ENCODE peak calls at places on chromosomes 7 and 10, in eight cellular contexts. One of them, this sample, is unnamed. For H3K9me3, the result is how much of the 10 kb centered on the place peaks cover.

GRCh38 chr7:52088008-52088787 is 771.6 kb upstream of the COBL start:
- DNase-seq in fibroblast of lung: no peak
- DNase-seq in astrocyte: no peak
- DNase-seq in adipocyte: no peak
- DNase-seq in IMR-90: no peak
- DNase-seq in GM23248: no peak
- DNase-seq in neuronal stem cell: peak
- DNase-seq in neural progenitor cell: peak
- DNase-seq in this sample: no peak

GRCh38 chr7:12637819-12638592 is 49.4 kb upstream of the ARL4A start:
- DNase-seq in fibroblast of lung: peak
- DNase-seq in neural progenitor cell: no peak
- DNase-seq in astrocyte: no peak
- DNase-seq in IMR-90: peak
- DNase-seq in adipocyte: peak
- DNase-seq in neuronal stem cell: no peak
- DNase-seq in GM23248: no peak
- DNase-seq in this sample: no peak

GRCh38 chr7:143906895-143907294 is 4.9 kb upstream of the TCAF1 start:
- DNase-seq in fibroblast of lung: no peak
- DNase-seq in adipocyte: no peak
- DNase-seq in IMR-90: no peak
- DNase-seq in GM23248: no peak
- DNase-seq in neural progenitor cell: peak
- DNase-seq in astrocyte: no peak
- DNase-seq in neuronal stem cell: peak
- DNase-seq in this sample: no peak

GRCh38 chr7:117937726-117938483 is 64.7 kb upstream of the CTTNBP2 start:
- DNase-seq in adipocyte: no peak
- DNase-seq in fibroblast of lung: no peak
- DNase-seq in neuronal stem cell: no peak
- DNase-seq in neural progenitor cell: no peak
- DNase-seq in GM23248: no peak
- DNase-seq in IMR-90: no peak
- DNase-seq in astrocyte: no peak
- DNase-seq in this sample: no peak

GRCh38 chr10:93410697-93411348 is 71.3 kb downstream of the MYOF start:
- DNase-seq in fibroblast of lung: no peak
- DNase-seq in IMR-90: no peak
- DNase-seq in neural progenitor cell: no peak
- DNase-seq in adipocyte: no peak
- DNase-seq in GM23248: no peak
- DNase-seq in astrocyte: no peak
- DNase-seq in neuronal stem cell: no peak
- DNase-seq in this sample: no peak

GRCh38 chr10:7399533-7399932 is 11.3 kb downstream of the SFMBT2 start:
- DNase-seq in astrocyte: no peak
- DNase-seq in fibroblast of lung: no peak
- DNase-seq in adipocyte: no peak
- DNase-seq in neuronal stem cell: no peak
- DNase-seq in neural progenitor cell: no peak
- DNase-seq in IMR-90: no peak
- DNase-seq in GM23248: no peak
- DNase-seq in this sample: no peak

GRCh38 chr10:27819781-27820531 is 74.3 kb upstream of the MKX start:
- DNase-seq in GM23248: peak
- DNase-seq in IMR-90: peak
- DNase-seq in adipocyte: peak
- DNase-seq in astrocyte: peak
- DNase-seq in fibroblast of lung: peak
- DNase-seq in neural progenitor cell: no peak
- DNase-seq in neuronal stem cell: no peak
- DNase-seq in this sample: no peak

GRCh38 chr10:12208460-12208859 is 12.5 kb downstream of the CDC123 start:
- DNase-seq in adipocyte: no peak
- DNase-seq in neuronal stem cell: no peak
- DNase-seq in astrocyte: no peak
- DNase-seq in GM23248: no peak
- DNase-seq in fibroblast of lung: no peak
- DNase-seq in neural progenitor cell: no peak
- DNase-seq in IMR-90: no peak
- DNase-seq in this sample: no peak

GRCh38 chr10:97538839-97539238 is 33.7 kb upstream of the ANKRD2 start:
- DNase-seq in IMR-90: no peak
- DNase-seq in astrocyte: no peak
- DNase-seq in neural progenitor cell: no peak
- DNase-seq in fibroblast of lung: no peak
- DNase-seq in adipocyte: no peak
- DNase-seq in GM23248: peak
- DNase-seq in neuronal stem cell: no peak
- DNase-seq in this sample: no peak

GRCh38 chr7:44293561-44294324 is 31.7 kb downstream of the CAMK2B start:
- DNase-seq in fibroblast of lung: no peak
- DNase-seq in GM23248: no peak
- DNase-seq in IMR-90: no peak
- DNase-seq in neural progenitor cell: peak
- DNase-seq in adipocyte: no peak
- DNase-seq in astrocyte: no peak
- DNase-seq in neuronal stem cell: no peak
- DNase-seq in this sample: peak

GRCh38 chr7:141674702-141675101 is 27.3 kb downstream of the DENND11 start:
- DNase-seq in GM23248: no peak
- DNase-seq in neural progenitor cell: peak
- DNase-seq in IMR-90: no peak
- DNase-seq in fibroblast of lung: no peak
- DNase-seq in neuronal stem cell: no peak
- DNase-seq in adipocyte: no peak
- DNase-seq in astrocyte: no peak
- DNase-seq in this sample: no peak

GRCh38 chr10:124522903-124523260 is 61.3 kb downstream of the LHPP start:
- DNase-seq in neural progenitor cell: peak
- DNase-seq in IMR-90: no peak
- DNase-seq in adipocyte: no peak
- DNase-seq in astrocyte: no peak
- DNase-seq in fibroblast of lung: peak
- DNase-seq in GM23248: no peak
- DNase-seq in neuronal stem cell: no peak
- DNase-seq in this sample: no peak

GRCh38 chr10:45580781-45581496 is 91.6 kb downstream of the ZFAND4 start:
- DNase-seq in neural progenitor cell: no peak
- DNase-seq in fibroblast of lung: no peak
- DNase-seq in IMR-90: no peak
- DNase-seq in adipocyte: no peak
- DNase-seq in astrocyte: no peak
- DNase-seq in GM23248: no peak
- DNase-seq in neuronal stem cell: no peak
- DNase-seq in this sample: no peak

GRCh38 chr10:45578384-45578946 is 94.1 kb downstream of the ZFAND4 start:
- DNase-seq in astrocyte: no peak
- DNase-seq in neuronal stem cell: no peak
- DNase-seq in IMR-90: no peak
- DNase-seq in fibroblast of lung: no peak
- DNase-seq in GM23248: no peak
- DNase-seq in adipocyte: no peak
- DNase-seq in neural progenitor cell: no peak
- DNase-seq in this sample: no peak

GRCh38 chr10:45582386-45582781 is 90.2 kb downstream of the ZFAND4 start:
- DNase-seq in neuronal stem cell: no peak
- DNase-seq in GM23248: no peak
- DNase-seq in neural progenitor cell: no peak
- DNase-seq in IMR-90: no peak
- DNase-seq in fibroblast of lung: no peak
- DNase-seq in astrocyte: no peak
- DNase-seq in adipocyte: no peak
- DNase-seq in this sample: no peak

GRCh38 chr10:45581497-45582385 is 90.8 kb downstream of the ZFAND4 start:
- DNase-seq in neural progenitor cell: no peak
- DNase-seq in fibroblast of lung: peak
- DNase-seq in IMR-90: peak
- DNase-seq in GM23248: peak
- DNase-seq in neuronal stem cell: no peak
- DNase-seq in adipocyte: peak
- DNase-seq in astrocyte: peak
- DNase-seq in this sample: no peak

DNA sequence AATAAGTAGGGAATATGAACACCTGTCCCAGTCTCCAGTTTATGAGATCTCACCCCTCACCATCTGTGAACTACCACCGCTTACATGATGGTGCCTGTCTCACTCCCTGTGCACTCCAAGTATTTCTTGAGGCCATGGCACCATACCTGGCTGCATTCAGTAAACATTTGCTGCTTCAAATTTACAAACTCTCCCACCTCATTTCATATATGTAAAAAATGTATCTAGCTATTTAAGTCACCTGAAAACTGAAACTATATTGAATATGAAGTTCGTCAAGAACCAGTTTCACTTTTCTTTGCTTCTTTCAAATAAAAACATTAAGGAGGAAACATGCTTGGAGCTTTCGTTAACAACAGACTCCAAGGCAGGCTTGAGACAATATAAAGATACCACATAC is 92.2 kb downstream of the ZFAND4 start:
- DNase-seq in neuronal stem cell: no peak
- DNase-seq in neural progenitor cell: no peak
- DNase-seq in GM23248: no peak
- DNase-seq in astrocyte: no peak
- DNase-seq in fibroblast of lung: no peak
- DNase-seq in adipocyte: no peak
- DNase-seq in IMR-90: no peak
- DNase-seq in this sample: no peak
- H3K9ac ChIP-seq in neuronal stem cell: no peak
- H3K9ac ChIP-seq in neural progenitor cell: no peak
- H3K9ac ChIP-seq in GM23248: no peak
- H3K9ac ChIP-seq in astrocyte: no peak
- H3K9ac ChIP-seq in fibroblast of lung: no peak
- H3K9ac ChIP-seq in adipocyte: no peak
- H3K9ac ChIP-seq in IMR-90: no peak
- H3K9ac ChIP-seq in this sample: no peak

DNA sequence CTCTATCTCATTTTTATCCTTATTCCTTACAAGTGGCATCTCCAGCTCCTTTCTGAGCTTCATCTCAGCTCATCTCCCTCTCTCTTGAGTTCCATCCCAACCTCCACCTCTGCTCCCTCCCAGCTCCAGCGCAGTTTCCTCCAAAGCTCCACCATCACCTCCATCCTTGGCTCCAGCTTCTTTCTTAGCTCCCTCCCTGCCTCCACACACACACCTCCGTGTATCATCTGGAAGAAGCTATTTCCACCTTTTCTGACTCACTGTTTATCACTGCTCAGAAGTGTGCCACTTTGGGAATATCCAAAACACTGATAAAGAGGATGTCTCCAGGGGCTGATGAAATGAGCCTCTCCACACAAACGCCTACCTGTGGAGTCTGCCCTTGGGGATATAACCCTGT is 481.4 kb downstream of the PTPRN2 start:
- DNase-seq in GM23248: no peak
- DNase-seq in astrocyte: no peak
- DNase-seq in fibroblast of lung: no peak
- DNase-seq in neural progenitor cell: no peak
- DNase-seq in adipocyte: no peak
- DNase-seq in neuronal stem cell: no peak
- DNase-seq in IMR-90: no peak
- DNase-seq in this sample: no peak
- H3K9me3 ChIP-seq in GM23248: under half
- H3K9me3 ChIP-seq in astrocyte: under half
- H3K9me3 ChIP-seq in fibroblast of lung: under half
- H3K9me3 ChIP-seq in neural progenitor cell: under half
- H3K9me3 ChIP-seq in adipocyte: under half
- H3K9me3 ChIP-seq in neuronal stem cell: under half
- H3K9me3 ChIP-seq in IMR-90: half or more
- H3K9me3 ChIP-seq in this sample: under half

GRCh38 chr10:127907411-127908105 is 655 bp downstream of the PTPRE start:
- DNase-seq in astrocyte: peak
- DNase-seq in neural progenitor cell: no peak
- DNase-seq in adipocyte: no peak
- DNase-seq in IMR-90: no peak
- DNase-seq in GM23248: peak
- DNase-seq in fibroblast of lung: peak
- DNase-seq in neuronal stem cell: no peak
- DNase-seq in this sample: peak
- H3K4me3 ChIP-seq in astrocyte: peak
- H3K4me3 ChIP-seq in neural progenitor cell: peak
- H3K4me3 ChIP-seq in adipocyte: peak
- H3K4me3 ChIP-seq in IMR-90: peak
- H3K4me3 ChIP-seq in GM23248: peak
- H3K4me3 ChIP-seq in fibroblast of lung: no peak
- H3K4me3 ChIP-seq in neuronal stem cell: peak
- H3K4me3 ChIP-seq in this sample: peak

DNA sequence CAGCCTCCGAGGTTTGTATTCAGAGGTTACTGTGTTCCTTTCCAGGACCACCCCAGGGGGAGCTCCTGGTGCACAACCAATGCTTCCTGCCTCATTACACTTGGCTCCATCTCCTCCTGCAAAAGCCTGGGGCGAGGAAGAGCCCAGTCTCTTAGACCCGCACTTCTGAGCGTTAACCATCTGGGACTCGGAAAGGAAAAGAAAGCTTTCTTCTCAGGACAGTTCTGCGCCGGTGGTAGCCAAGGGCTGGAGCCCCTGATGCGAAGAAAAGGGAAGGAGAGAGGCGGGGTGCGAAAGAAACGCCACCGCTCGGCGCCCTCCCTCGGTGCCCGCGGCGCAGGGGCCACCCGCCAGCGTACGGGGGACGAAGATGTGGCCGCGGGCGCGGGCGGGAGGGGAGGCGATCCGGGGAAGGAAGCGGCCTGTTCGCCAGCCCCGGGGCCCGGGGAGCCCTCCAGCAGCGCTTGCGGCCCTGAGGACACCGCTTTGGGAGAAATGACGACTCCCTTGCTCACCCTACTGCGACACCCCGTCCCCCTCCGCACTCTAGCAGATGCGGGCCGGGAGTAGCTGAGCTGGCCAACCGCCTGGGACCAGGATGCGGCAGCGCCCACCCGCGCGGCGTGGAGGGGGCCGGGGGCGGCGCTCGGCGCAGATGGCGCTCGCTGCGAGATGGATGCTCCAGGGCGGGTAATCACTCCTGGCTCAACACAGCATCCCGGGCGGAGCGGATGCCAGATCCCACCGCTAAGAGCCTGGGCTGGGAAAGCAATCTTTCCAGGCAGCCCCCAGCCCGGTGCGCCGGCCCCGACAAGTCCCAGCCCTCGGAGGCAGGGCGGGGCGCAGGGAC is 1.3 kb downstream of the NRCAM start:
- DNase-seq in neural progenitor cell: peak
- DNase-seq in IMR-90: no peak
- DNase-seq in astrocyte: peak
- DNase-seq in adipocyte: peak
- DNase-seq in fibroblast of lung: peak
- DNase-seq in GM23248: peak
- DNase-seq in neuronal stem cell: no peak
- DNase-seq in this sample: peak
- H3K9ac ChIP-seq in neural progenitor cell: no peak
- H3K9ac ChIP-seq in IMR-90: no peak
- H3K9ac ChIP-seq in astrocyte: peak
- H3K9ac ChIP-seq in adipocyte: peak
- H3K9ac ChIP-seq in fibroblast of lung: no peak
- H3K9ac ChIP-seq in GM23248: peak
- H3K9ac ChIP-seq in neuronal stem cell: peak
- H3K9ac ChIP-seq in this sample: no peak

This sample was measured in kidney.